ENCODE peak calls at places on chromosome 1, in ten cellular contexts. One of them, this sample, is unnamed.

GRCh38 chr1:76186617-76187016 is 112.1 kb downstream of the ST6GALNAC3 start:
- DNase-seq in HCT116: no peak
- DNase-seq in astrocyte: no peak
- DNase-seq in H9: no peak
- DNase-seq in IMR-90: no peak
- DNase-seq in endothelial cell of umbilical vein: no peak
- DNase-seq in SK-N-SH: no peak
- DNase-seq in endodermal cell: no peak
- DNase-seq in GM23248: no peak
- DNase-seq in colonic mucosa: no peak
- DNase-seq in this sample: no peak

GRCh38 chr1:183612407-183612806 is 22.1 kb upstream of the NCF2 start:
- DNase-seq in GM23248: no peak
- DNase-seq in colonic mucosa: no peak
- DNase-seq in endothelial cell of umbilical vein: no peak
- DNase-seq in astrocyte: no peak
- DNase-seq in HCT116: no peak
- DNase-seq in SK-N-SH: no peak
- DNase-seq in IMR-90: no peak
- DNase-seq in endodermal cell: no peak
- DNase-seq in H9: no peak
- DNase-seq in this sample: no peak

GRCh38 chr1:108560430-108561144 is 687 bp downstream of the EEIG2 start:
- DNase-seq in endothelial cell of umbilical vein: peak; percentile 62
- DNase-seq in astrocyte: peak; percentile 57
- DNase-seq in endodermal cell: peak; percentile 85
- DNase-seq in HCT116: peak; percentile 70
- DNase-seq in IMR-90: peak; percentile 51
- DNase-seq in GM23248: peak; percentile 84
- DNase-seq in colonic mucosa: peak; percentile 83
- DNase-seq in SK-N-SH: peak; percentile 64
- DNase-seq in H9: peak; percentile 81
- DNase-seq in this sample: peak; percentile 49

GRCh38 chr1:58780586-58781452 is 3.0 kb downstream of the JUN start:
- DNase-seq in GM23248: peak; percentile 38
- DNase-seq in IMR-90: peak; percentile 16
- DNase-seq in H9: no peak
- DNase-seq in HCT116: no peak
- DNase-seq in SK-N-SH: no peak
- DNase-seq in endodermal cell: no peak
- DNase-seq in colonic mucosa: peak; percentile 28
- DNase-seq in endothelial cell of umbilical vein: peak; percentile 38
- DNase-seq in astrocyte: peak; percentile 28
- DNase-seq in this sample: no peak

GRCh38 chr1:223712856-223713494 is 636 bp downstream of the CAPN2 start:
- DNase-seq in H9: peak; percentile 42
- DNase-seq in HCT116: no peak
- DNase-seq in GM23248: peak; percentile 58
- DNase-seq in SK-N-SH: no peak
- DNase-seq in endodermal cell: peak; percentile 75
- DNase-seq in endothelial cell of umbilical vein: peak; percentile 25
- DNase-seq in colonic mucosa: no peak
- DNase-seq in IMR-90: no peak
- DNase-seq in astrocyte: no peak
- DNase-seq in this sample: no peak

GRCh38 chr1:235206533-235207201 is 45.6 kb upstream of the RBM34 start:
- DNase-seq in SK-N-SH: no peak
- DNase-seq in astrocyte: peak; percentile 41
- DNase-seq in HCT116: no peak
- DNase-seq in IMR-90: peak; percentile 46
- DNase-seq in colonic mucosa: no peak
- DNase-seq in endothelial cell of umbilical vein: no peak
- DNase-seq in GM23248: peak; percentile 44
- DNase-seq in H9: no peak
- DNase-seq in endodermal cell: no peak
- DNase-seq in this sample: peak; percentile 33

GRCh38 chr1:187338762-187339412 is 510.1 kb downstream of the PLA2G4A start:
- DNase-seq in H9: no peak
- DNase-seq in HCT116: no peak
- DNase-seq in SK-N-SH: no peak
- DNase-seq in colonic mucosa: no peak
- DNase-seq in endothelial cell of umbilical vein: no peak
- DNase-seq in GM23248: no peak
- DNase-seq in IMR-90: no peak
- DNase-seq in astrocyte: no peak
- DNase-seq in endodermal cell: peak; percentile 51
- DNase-seq in this sample: no peak

GRCh38 chr1:17276568-17276967 is 27.7 kb downstream of the PADI3 start:
- DNase-seq in HCT116: no peak
- DNase-seq in endothelial cell of umbilical vein: no peak
- DNase-seq in H9: no peak
- DNase-seq in GM23248: peak; percentile 72
- DNase-seq in colonic mucosa: no peak
- DNase-seq in astrocyte: peak; percentile 70
- DNase-seq in endodermal cell: no peak
- DNase-seq in IMR-90: peak; percentile 30
- DNase-seq in SK-N-SH: no peak
- DNase-seq in this sample: no peak

GRCh38 chr1:37944091-37944763 is 2.6 kb downstream of the INPP5B start:
- DNase-seq in IMR-90: peak; percentile 59
- DNase-seq in endodermal cell: no peak
- DNase-seq in colonic mucosa: no peak
- DNase-seq in astrocyte: peak; percentile 65
- DNase-seq in H9: no peak
- DNase-seq in HCT116: no peak
- DNase-seq in SK-N-SH: no peak
- DNase-seq in GM23248: peak; percentile 57
- DNase-seq in endothelial cell of umbilical vein: no peak
- DNase-seq in this sample: no peak

GRCh38 chr1:216750031-216750627 is 26.9 kb upstream of the ESRRG start:
- DNase-seq in GM23248: peak; percentile 67
- DNase-seq in SK-N-SH: peak; percentile 33
- DNase-seq in IMR-90: peak; percentile 69
- DNase-seq in H9: peak; percentile 48
- DNase-seq in astrocyte: peak; percentile 51
- DNase-seq in endodermal cell: peak; percentile 78
- DNase-seq in HCT116: no peak
- DNase-seq in endothelial cell of umbilical vein: peak; percentile 2
- DNase-seq in colonic mucosa: peak; percentile 20
- DNase-seq in this sample: no peak

GRCh38 chr1:59220356-59220755 is 76.5 kb upstream of the FGGY start:
- DNase-seq in endodermal cell: no peak
- DNase-seq in endothelial cell of umbilical vein: no peak
- DNase-seq in GM23248: no peak
- DNase-seq in IMR-90: no peak
- DNase-seq in astrocyte: peak; percentile 26
- DNase-seq in SK-N-SH: no peak
- DNase-seq in colonic mucosa: no peak
- DNase-seq in H9: no peak
- DNase-seq in HCT116: no peak
- DNase-seq in this sample: no peak

GRCh38 chr1:42210421-42211133 is 46.0 kb upstream of the GUCA2A start:
- DNase-seq in HCT116: no peak
- DNase-seq in IMR-90: peak; percentile 39
- DNase-seq in H9: no peak
- DNase-seq in SK-N-SH: no peak
- DNase-seq in GM23248: peak; percentile 86
- DNase-seq in endodermal cell: no peak
- DNase-seq in colonic mucosa: no peak
- DNase-seq in astrocyte: no peak
- DNase-seq in endothelial cell of umbilical vein: no peak
- DNase-seq in this sample: no peak

GRCh38 chr1:64912191-64912590 is 54.2 kb downstream of the JAK1 start:
- DNase-seq in astrocyte: no peak
- DNase-seq in GM23248: peak; percentile 38
- DNase-seq in HCT116: no peak
- DNase-seq in endothelial cell of umbilical vein: no peak
- DNase-seq in colonic mucosa: no peak
- DNase-seq in IMR-90: no peak
- DNase-seq in SK-N-SH: no peak
- DNase-seq in endodermal cell: no peak
- DNase-seq in H9: no peak
- DNase-seq in this sample: no peak

GRCh38 chr1:2383576-2383975 is 7.8 kb downstream of the MORN1 start:
- DNase-seq in GM23248: no peak
- DNase-seq in endothelial cell of umbilical vein: no peak
- DNase-seq in colonic mucosa: no peak
- DNase-seq in astrocyte: no peak
- DNase-seq in endodermal cell: no peak
- DNase-seq in IMR-90: no peak
- DNase-seq in H9: no peak
- DNase-seq in SK-N-SH: no peak
- DNase-seq in HCT116: no peak
- DNase-seq in this sample: no peak

GRCh38 chr1:50421768-50422674 is 1.2 kb downstream of the DMRTA2 start:
- DNase-seq in IMR-90: no peak
- DNase-seq in colonic mucosa: no peak
- DNase-seq in endodermal cell: peak; percentile 66
- DNase-seq in GM23248: no peak
- DNase-seq in endothelial cell of umbilical vein: no peak
- DNase-seq in SK-N-SH: peak; percentile 31
- DNase-seq in HCT116: no peak
- DNase-seq in H9: peak; percentile 45
- DNase-seq in astrocyte: no peak
- DNase-seq in this sample: no peak
- H3K9ac ChIP-seq in IMR-90: no peak overlapping the region
- H3K9ac ChIP-seq in colonic mucosa: no peak overlapping the region
- H3K9ac ChIP-seq in endodermal cell: no peak overlapping the region
- H3K9ac ChIP-seq in GM23248: no peak overlapping the region
- H3K9ac ChIP-seq in endothelial cell of umbilical vein: no peak overlapping the region
- H3K9ac ChIP-seq in SK-N-SH: no peak overlapping the region
- H3K9ac ChIP-seq in HCT116: no peak overlapping the region
- H3K9ac ChIP-seq in H9: no peak overlapping the region
- H3K9ac ChIP-seq in astrocyte: peak overlapping the region; percentile 74
- H3K9ac ChIP-seq in this sample: no peak overlapping the region

DNA sequence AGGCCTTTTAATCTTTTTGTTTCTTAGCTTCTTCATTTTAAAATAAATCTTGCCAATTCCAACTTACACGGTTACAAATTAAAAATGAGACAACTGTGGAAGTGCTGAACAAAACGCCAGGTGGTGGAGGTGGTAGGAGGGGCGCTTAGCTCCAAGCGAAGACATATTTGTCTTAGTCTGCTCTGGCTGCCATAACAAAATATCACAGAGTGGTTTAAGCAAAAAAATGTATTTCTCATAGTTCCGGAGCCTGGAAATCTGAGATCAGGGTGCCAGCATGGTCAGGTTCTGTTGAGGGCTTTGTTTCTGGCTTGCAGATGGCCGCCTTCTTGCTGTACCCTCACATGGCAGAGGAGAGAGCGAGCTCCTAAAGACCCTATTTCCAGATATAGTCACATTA is 14.9 kb downstream of the IER5 start:
- DNase-seq in astrocyte: no peak
- DNase-seq in HCT116: no peak
- DNase-seq in endodermal cell: no peak
- DNase-seq in endothelial cell of umbilical vein: no peak
- DNase-seq in colonic mucosa: no peak
- DNase-seq in H9: no peak
- DNase-seq in GM23248: no peak
- DNase-seq in IMR-90: no peak
- DNase-seq in SK-N-SH: no peak
- DNase-seq in this sample: no peak
- H3K4me1 ChIP-seq in astrocyte: peaks cover 54% of the 10 kb centered on the region
- H3K4me1 ChIP-seq in HCT116: peaks cover 81% of the 10 kb centered on the region
- H3K4me1 ChIP-seq in endodermal cell: peaks cover 19% of the 10 kb centered on the region
- H3K4me1 ChIP-seq in endothelial cell of umbilical vein: peaks cover 71% of the 10 kb centered on the region
- H3K4me1 ChIP-seq in colonic mucosa: peaks cover 8% of the 10 kb centered on the region
- H3K4me1 ChIP-seq in H9: peaks cover 15% of the 10 kb centered on the region
- H3K4me1 ChIP-seq in GM23248: peaks cover 52% of the 10 kb centered on the region
- H3K4me1 ChIP-seq in IMR-90: peaks cover 36% of the 10 kb centered on the region
- H3K4me1 ChIP-seq in SK-N-SH: peaks cover 63% of the 10 kb centered on the region
- H3K4me1 ChIP-seq in this sample: peaks cover 75% of the 10 kb centered on the region

DNA sequence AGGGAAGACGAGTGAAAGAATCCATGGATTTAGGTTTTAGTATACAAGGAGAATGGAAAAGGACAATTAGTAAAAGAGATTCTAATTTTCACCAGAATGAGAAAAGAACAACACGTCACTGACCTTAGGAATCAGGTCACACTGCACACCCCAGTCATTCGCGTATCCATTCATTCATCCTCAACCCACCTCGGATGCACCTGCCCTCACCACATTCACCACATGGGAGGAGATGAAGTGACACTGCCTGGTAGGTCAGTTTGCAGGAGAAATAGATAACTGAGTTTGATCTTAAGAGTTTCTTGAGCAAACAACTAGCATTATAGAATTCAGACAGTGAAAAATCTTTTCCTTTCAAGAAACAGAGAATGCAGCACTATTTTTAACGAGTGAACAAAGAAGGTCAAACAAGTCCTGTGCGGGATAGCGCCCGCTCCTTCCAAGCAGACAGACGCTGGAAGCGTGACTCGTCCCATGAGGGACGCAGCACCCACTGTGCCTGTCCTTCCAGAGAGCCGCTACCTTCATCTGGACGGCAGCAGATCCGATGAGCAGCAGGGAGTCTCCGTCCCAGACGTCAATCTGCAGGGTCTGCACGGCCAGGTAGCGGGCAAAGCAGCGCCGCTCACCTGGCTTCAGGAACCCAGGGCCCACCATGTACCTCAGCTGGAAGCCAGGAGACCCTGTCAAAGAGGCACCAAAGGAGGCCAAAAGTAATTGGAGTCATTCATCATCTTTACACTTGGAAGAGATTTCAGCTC is 101.7 kb downstream of the NPHP4 start:
- DNase-seq in GM23248: no peak
- DNase-seq in astrocyte: no peak
- DNase-seq in IMR-90: no peak
- DNase-seq in colonic mucosa: no peak
- DNase-seq in H9: no peak
- DNase-seq in endothelial cell of umbilical vein: no peak
- DNase-seq in endodermal cell: no peak
- DNase-seq in SK-N-SH: no peak
- DNase-seq in HCT116: no peak
- DNase-seq in this sample: no peak
- H3K9ac ChIP-seq in GM23248: no peak overlapping the region
- H3K9ac ChIP-seq in astrocyte: no peak overlapping the region
- H3K9ac ChIP-seq in IMR-90: no peak overlapping the region
- H3K9ac ChIP-seq in colonic mucosa: no peak overlapping the region
- H3K9ac ChIP-seq in H9: no peak overlapping the region
- H3K9ac ChIP-seq in endothelial cell of umbilical vein: no peak overlapping the region
- H3K9ac ChIP-seq in endodermal cell: no peak overlapping the region
- H3K9ac ChIP-seq in SK-N-SH: no peak overlapping the region
- H3K9ac ChIP-seq in HCT116: no peak overlapping the region
- H3K9ac ChIP-seq in this sample: no peak overlapping the region

DNA sequence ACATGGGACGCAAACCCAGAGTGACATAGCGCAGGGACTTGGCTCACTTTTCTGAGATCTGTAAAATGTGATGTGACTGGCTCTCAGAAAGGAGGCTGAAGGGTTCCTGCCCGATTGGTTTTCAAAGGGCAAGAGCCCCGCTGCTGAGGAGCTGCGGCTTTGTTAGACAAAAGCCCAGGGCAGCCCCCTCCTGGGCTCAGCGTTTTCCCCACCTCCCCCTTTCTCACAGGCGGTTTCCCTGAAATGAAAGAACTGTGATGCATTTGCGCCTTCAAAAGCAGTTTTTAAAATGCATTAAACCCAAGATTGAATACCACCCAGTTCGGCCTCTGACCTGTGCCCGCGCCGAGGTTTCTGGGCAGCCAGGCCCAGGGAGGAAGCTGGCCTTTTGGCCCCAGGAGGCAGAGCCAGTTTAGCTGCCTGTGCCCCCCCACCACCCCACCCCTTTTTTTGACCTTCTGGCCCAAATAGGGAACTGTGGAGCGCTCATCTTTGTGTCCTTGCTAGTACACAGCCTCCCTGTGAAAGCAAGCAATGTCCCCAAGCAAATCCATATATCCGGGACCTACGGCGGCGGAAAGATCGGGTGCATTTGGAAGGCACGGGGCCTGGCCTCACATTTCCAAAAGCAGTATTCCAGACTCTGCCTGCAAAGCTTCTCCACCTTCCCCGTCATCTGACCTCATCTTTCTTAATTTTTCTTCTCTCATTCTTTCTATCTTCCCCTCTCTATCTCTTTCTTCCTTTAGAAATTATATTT is 28.6 kb downstream of the CD247 start:
- DNase-seq in colonic mucosa: no peak
- DNase-seq in HCT116: no peak
- DNase-seq in astrocyte: no peak
- DNase-seq in IMR-90: no peak
- DNase-seq in GM23248: no peak
- DNase-seq in H9: peak; percentile 74
- DNase-seq in SK-N-SH: no peak
- DNase-seq in endodermal cell: peak; percentile 87
- DNase-seq in endothelial cell of umbilical vein: no peak
- DNase-seq in this sample: peak; percentile 63
- H3K4me1 ChIP-seq in colonic mucosa: no peaks in the 10 kb centered on the region
- H3K4me1 ChIP-seq in HCT116: no peaks in the 10 kb centered on the region
- H3K4me1 ChIP-seq in astrocyte: no peaks in the 10 kb centered on the region
- H3K4me1 ChIP-seq in IMR-90: no peaks in the 10 kb centered on the region
- H3K4me1 ChIP-seq in GM23248: no peaks in the 10 kb centered on the region
- H3K4me1 ChIP-seq in H9: no peaks in the 10 kb centered on the region
- H3K4me1 ChIP-seq in SK-N-SH: no peaks in the 10 kb centered on the region
- H3K4me1 ChIP-seq in endodermal cell: peaks cover 5% of the 10 kb centered on the region
- H3K4me1 ChIP-seq in endothelial cell of umbilical vein: no peaks in the 10 kb centered on the region
- H3K4me1 ChIP-seq in this sample: peaks cover 16% of the 10 kb centered on the region